ENCODE peak calls at places on chromosomes 4 and X, in six cellular contexts. T, V, K, N, E and Q are unnamed samples.

GRCh38 chr4:54783402-54784110 is 125.8 kb downstream of the KIT start:
- DNase-seq in T (peak; percentile 17), V (no peak), K (no peak), N (no peak), E (no peak), Q (no peak)

GRCh38 chr4:98653890-98654867 is 4.2 kb downstream of the TSPAN5 start:
- DNase-seq in T (no peak), V (peak; percentile 25), K (no peak), N (peak; percentile 83), E (no peak), Q (no peak)

GRCh38 chr4:94256833-94257232 is 49.2 kb downstream of the SMARCAD1 start:
- DNase-seq in T (peak; percentile 2), V (no peak), K (no peak), N (peak; percentile 17), E (no peak), Q (peak; percentile 11)

GRCh38 chr4:20616313-20616712 is 83.9 kb upstream of the PACRGL start:
- DNase-seq in T (no peak), V (no peak), K (no peak), N (no peak), E (no peak), Q (no peak)

GRCh38 chr4:110005461-110006056 is 92.9 kb downstream of the EGF start:
- DNase-seq in T (peak; percentile 60), V (peak; percentile 55), K (peak; percentile 43), N (peak; percentile 62), E (peak; percentile 24), Q (peak; percentile 63)

GRCh38 chr4:609400-610050 is 15.8 kb upstream of the PDE6B start:
- DNase-seq in T (no peak), V (no peak), K (no peak), N (no peak), E (no peak), Q (no peak)

GRCh38 chr4:57993934-57994333 is 883.7 kb upstream of the IGFBP7 start:
- DNase-seq in T (no peak), V (no peak), K (no peak), N (no peak), E (no peak), Q (no peak)

GRCh38 chr4:1493540-1494287 is 87.5 kb upstream of the NKX1-1 start:
- DNase-seq in T (no peak), V (no peak), K (no peak), N (no peak), E (no peak), Q (no peak)

GRCh38 chrX:22135171-22135711 is 103.1 kb downstream of the PHEX start:
- DNase-seq in T (no peak), V (no peak), K (no peak), N (peak; percentile 35), E (no peak), Q (no peak)

GRCh38 chrX:155028749-155029360 is 2.2 kb downstream of the FUNDC2 start:
- DNase-seq in T (no peak), V (no peak), K (no peak), N (peak; percentile 5), E (no peak), Q (peak; percentile 25)

GRCh38 chr4:111016416-111016815 is 393.5 kb upstream of the PITX2 start:
- DNase-seq in T (no peak), V (no peak), K (no peak), N (no peak), E (no peak), Q (no peak)

GRCh38 chrX:105463483-105463882 is 243.0 kb upstream of the TEX13A start:
- DNase-seq in T (no peak), V (no peak), K (no peak), N (no peak), E (no peak), Q (no peak)

GRCh38 chrX:48683411-48683982 is at the start of gene WAS:
- DNase-seq in T (no peak), V (no peak), K (peak; percentile 35), N (no peak), E (no peak), Q (peak; percentile 89)

GRCh38 chr4:1746919-1747602 is 25.7 kb downstream of the TACC3 start:
- DNase-seq in T (peak; percentile 86), V (no peak), K (no peak), N (no peak), E (no peak), Q (no peak)

GRCh38 chr4:71338846-71339593 is at the start of gene SLC4A4:
- DNase-seq in T (no peak), V (no peak), K (peak; percentile 70), N (no peak), E (no peak), Q (peak; percentile 48)

GRCh38 chrX:68396953-68397352 is 36.3 kb downstream of the OPHN1 start:
- DNase-seq in T (no peak), V (no peak), K (no peak), N (peak; percentile 5), E (no peak), Q (no peak)

GRCh38 chrX:22392176-22392814 is 119.6 kb downstream of the CBLL2 start:
- DNase-seq in T (no peak), V (no peak), K (no peak), N (no peak), E (no peak), Q (no peak)

GRCh38 chr4:142353149-142353738 is 492.9 kb downstream of the INPP4B start:
- DNase-seq in T (peak; percentile 27), V (no peak), K (no peak), N (peak; percentile 68), E (no peak), Q (peak; percentile 42)

GRCh38 chr4:110247591-110247990 is 49.2 kb upstream of the ELOVL6 start:
- DNase-seq in T (no peak), V (no peak), K (no peak), N (no peak), E (no peak), Q (no peak)

GRCh38 chrX:133045986-133046385 is 50.9 kb downstream of the USP26 start:
- DNase-seq in T (peak; percentile 2), V (no peak), K (no peak), N (no peak), E (no peak), Q (peak; percentile 9)
- TF ChIP-seq CTCF in T (peak; percentile 46), V (peak; percentile 21), K (no peak), N (no peak), E (no peak), Q (no peak)

DNA sequence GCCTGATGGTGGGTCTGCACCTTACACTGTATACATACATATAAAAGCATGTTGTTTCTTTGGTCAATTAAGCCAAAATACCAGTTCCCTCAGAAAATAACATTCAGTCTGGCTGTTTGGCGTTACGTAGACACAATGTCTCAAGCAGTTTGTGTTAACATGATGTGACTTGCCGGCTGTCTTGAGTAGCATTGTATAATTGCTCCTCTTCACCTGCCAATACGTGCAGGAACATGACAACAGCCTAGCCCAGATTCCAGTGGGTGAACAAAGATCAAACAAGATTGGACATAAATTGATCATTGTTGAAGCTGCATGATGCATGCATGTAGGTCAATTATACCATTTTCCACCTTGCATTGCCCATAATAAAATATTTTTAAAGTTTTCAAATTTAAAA is 102.3 kb downstream of the F11 start:
- DNase-seq in T (no peak), V (no peak), K (no peak), N (no peak), E (no peak), Q (no peak)
- TF ChIP-seq MAX in T (no peak), V (no peak), K (no peak), N (no peak), E (no peak), Q (no peak)

DNA sequence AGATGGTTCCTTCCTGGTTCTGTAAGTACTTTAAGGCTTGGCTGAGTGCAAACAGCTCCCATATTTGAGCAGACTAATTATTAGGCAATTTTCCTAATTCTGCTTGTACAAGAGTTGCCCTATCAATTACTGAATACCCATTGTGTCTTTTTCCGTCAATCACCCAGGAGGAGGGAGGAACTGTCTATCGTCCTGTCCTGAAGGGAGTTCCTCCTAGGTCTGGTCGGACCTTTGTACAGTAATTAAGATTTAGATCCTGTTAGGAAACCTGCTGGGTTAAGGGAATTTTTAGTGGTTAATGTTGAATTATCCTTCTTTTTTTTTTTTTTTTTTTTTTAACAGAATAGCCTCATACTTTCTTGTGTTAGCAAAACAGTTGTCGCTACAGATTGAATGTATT is 130.1 kb downstream of the KDM6A start:
- DNase-seq in T (no peak), V (no peak), K (no peak), N (no peak), E (no peak), Q (no peak)
- TF ChIP-seq MYC in T (no peak), V (no peak), K (no peak), N (no peak), E (no peak), Q (no peak)

DNA sequence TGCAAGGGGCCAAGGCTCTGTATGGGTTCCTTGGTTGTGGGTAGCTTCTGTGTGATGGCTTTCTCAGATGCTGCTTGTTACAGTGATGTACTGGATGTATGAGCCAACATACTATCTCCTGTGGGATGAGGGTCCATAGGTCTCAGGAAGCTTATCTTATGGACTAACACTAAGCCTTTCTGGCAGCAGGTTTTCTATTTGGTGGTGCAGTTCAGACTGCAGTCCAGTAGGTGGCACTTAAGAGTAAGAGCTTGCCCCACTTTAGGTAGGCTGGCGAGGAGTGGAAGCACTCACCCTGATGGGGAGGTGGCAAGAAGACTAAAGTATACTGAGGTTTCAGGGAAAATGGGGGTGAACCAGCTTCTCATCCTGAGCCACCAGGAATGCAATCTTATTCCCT is 306.7 kb upstream of the MAOA start:
- DNase-seq in T (peak; percentile 44), V (peak; percentile 1), K (peak; percentile 1), N (peak; percentile 30), E (peak; percentile 20), Q (peak; percentile 47)
- TF ChIP-seq CTCF in T (peak; percentile 68), V (no peak), K (peak; percentile 70), N (peak; percentile 40), E (peak; percentile 59), Q (peak; percentile 66)